ENCODE peak calls at places on chromosomes 12 and 14, in ten cellular contexts. One of them, this sample, is unnamed.

GRCh38 chr12:51820721-51821422 is 27.6 kb downstream of the FIGNL2 start:
- DNase-seq in tibial artery: no peak
- DNase-seq in HCT116: no peak
- DNase-seq in HFF-Myc: no peak
- DNase-seq in thoracic aorta: no peak
- DNase-seq in fibroblast of lung: peak
- DNase-seq in CD4-positive, alpha-beta T cell: peak
- DNase-seq in A673: peak
- DNase-seq in ovary: peak
- DNase-seq in A549: peak
- DNase-seq in this sample: peak

GRCh38 chr14:41642402-41643195 is 35.9 kb downstream of the LRFN5 start:
- DNase-seq in tibial artery: no peak
- DNase-seq in thoracic aorta: no peak
- DNase-seq in A673: peak
- DNase-seq in CD4-positive, alpha-beta T cell: no peak
- DNase-seq in A549: no peak
- DNase-seq in HFF-Myc: no peak
- DNase-seq in ovary: no peak
- DNase-seq in HCT116: no peak
- DNase-seq in fibroblast of lung: peak
- DNase-seq in this sample: no peak

GRCh38 chr12:27467641-27468040 is 21.1 kb downstream of the SMCO2 start:
- DNase-seq in thoracic aorta: no peak
- DNase-seq in A673: no peak
- DNase-seq in HCT116: no peak
- DNase-seq in A549: no peak
- DNase-seq in HFF-Myc: no peak
- DNase-seq in ovary: no peak
- DNase-seq in fibroblast of lung: no peak
- DNase-seq in tibial artery: no peak
- DNase-seq in CD4-positive, alpha-beta T cell: no peak
- DNase-seq in this sample: no peak

GRCh38 chr14:103816991-103817390 is 30.4 kb downstream of the PPP1R13B start:
- DNase-seq in HFF-Myc: no peak
- DNase-seq in A673: no peak
- DNase-seq in thoracic aorta: no peak
- DNase-seq in CD4-positive, alpha-beta T cell: no peak
- DNase-seq in ovary: no peak
- DNase-seq in fibroblast of lung: no peak
- DNase-seq in tibial artery: no peak
- DNase-seq in HCT116: no peak
- DNase-seq in A549: no peak
- DNase-seq in this sample: no peak

GRCh38 chr14:34436960-34437728 is 24.9 kb downstream of the SPTSSA start:
- DNase-seq in tibial artery: no peak
- DNase-seq in HCT116: no peak
- DNase-seq in A673: no peak
- DNase-seq in A549: no peak
- DNase-seq in HFF-Myc: no peak
- DNase-seq in thoracic aorta: no peak
- DNase-seq in ovary: no peak
- DNase-seq in CD4-positive, alpha-beta T cell: no peak
- DNase-seq in fibroblast of lung: peak
- DNase-seq in this sample: no peak

GRCh38 chr14:28867571-28867970 is 101.0 kb downstream of the FOXG1 start:
- DNase-seq in A673: no peak
- DNase-seq in A549: no peak
- DNase-seq in thoracic aorta: no peak
- DNase-seq in ovary: no peak
- DNase-seq in CD4-positive, alpha-beta T cell: no peak
- DNase-seq in tibial artery: no peak
- DNase-seq in HCT116: no peak
- DNase-seq in fibroblast of lung: peak
- DNase-seq in HFF-Myc: no peak
- DNase-seq in this sample: no peak

GRCh38 chr12:130281157-130281799 is 56.4 kb upstream of the PIWIL1 start:
- DNase-seq in A549: peak
- DNase-seq in ovary: peak
- DNase-seq in thoracic aorta: no peak
- DNase-seq in HCT116: no peak
- DNase-seq in CD4-positive, alpha-beta T cell: peak
- DNase-seq in fibroblast of lung: no peak
- DNase-seq in A673: peak
- DNase-seq in tibial artery: no peak
- DNase-seq in HFF-Myc: no peak
- DNase-seq in this sample: peak

GRCh38 chr14:101294136-101294535 is 267.2 kb upstream of the DIO3 start:
- DNase-seq in A673: no peak
- DNase-seq in thoracic aorta: no peak
- DNase-seq in fibroblast of lung: no peak
- DNase-seq in CD4-positive, alpha-beta T cell: no peak
- DNase-seq in ovary: no peak
- DNase-seq in HFF-Myc: no peak
- DNase-seq in tibial artery: no peak
- DNase-seq in HCT116: no peak
- DNase-seq in A549: no peak
- DNase-seq in this sample: no peak

GRCh38 chr12:67698711-67699603 is 50.4 kb downstream of the DYRK2 start:
- DNase-seq in HCT116: no peak
- DNase-seq in HFF-Myc: no peak
- DNase-seq in fibroblast of lung: peak
- DNase-seq in A673: no peak
- DNase-seq in A549: no peak
- DNase-seq in thoracic aorta: no peak
- DNase-seq in tibial artery: no peak
- DNase-seq in ovary: no peak
- DNase-seq in CD4-positive, alpha-beta T cell: peak
- DNase-seq in this sample: no peak

GRCh38 chr14:70018246-70018645 is 139.0 kb downstream of the SMOC1 start:
- DNase-seq in tibial artery: no peak
- DNase-seq in A673: no peak
- DNase-seq in CD4-positive, alpha-beta T cell: no peak
- DNase-seq in HFF-Myc: no peak
- DNase-seq in fibroblast of lung: no peak
- DNase-seq in HCT116: no peak
- DNase-seq in ovary: peak
- DNase-seq in A549: no peak
- DNase-seq in thoracic aorta: no peak
- DNase-seq in this sample: no peak

GRCh38 chr12:117975006-117975405 is 6.2 kb upstream of the KSR2 start:
- DNase-seq in HCT116: no peak
- DNase-seq in HFF-Myc: no peak
- DNase-seq in ovary: no peak
- DNase-seq in A673: no peak
- DNase-seq in CD4-positive, alpha-beta T cell: no peak
- DNase-seq in fibroblast of lung: no peak
- DNase-seq in tibial artery: no peak
- DNase-seq in A549: no peak
- DNase-seq in thoracic aorta: no peak
- DNase-seq in this sample: no peak

GRCh38 chr12:95182868-95183415 is 34.3 kb downstream of the FGD6 start:
- DNase-seq in A673: no peak
- DNase-seq in tibial artery: no peak
- DNase-seq in A549: peak
- DNase-seq in CD4-positive, alpha-beta T cell: no peak
- DNase-seq in ovary: no peak
- DNase-seq in fibroblast of lung: peak
- DNase-seq in HCT116: peak
- DNase-seq in HFF-Myc: no peak
- DNase-seq in thoracic aorta: no peak
- DNase-seq in this sample: no peak

GRCh38 chr14:77246784-77247183 is 24.2 kb downstream of the NGB start:
- DNase-seq in HFF-Myc: no peak
- DNase-seq in A673: no peak
- DNase-seq in HCT116: no peak
- DNase-seq in CD4-positive, alpha-beta T cell: no peak
- DNase-seq in ovary: no peak
- DNase-seq in A549: no peak
- DNase-seq in fibroblast of lung: no peak
- DNase-seq in tibial artery: no peak
- DNase-seq in thoracic aorta: no peak
- DNase-seq in this sample: no peak

GRCh38 chr14:100979780-100980179 is 76.3 kb upstream of the RTL1 start:
- DNase-seq in A549: peak
- DNase-seq in ovary: no peak
- DNase-seq in CD4-positive, alpha-beta T cell: no peak
- DNase-seq in A673: no peak
- DNase-seq in thoracic aorta: no peak
- DNase-seq in HFF-Myc: no peak
- DNase-seq in tibial artery: no peak
- DNase-seq in fibroblast of lung: peak
- DNase-seq in HCT116: no peak
- DNase-seq in this sample: no peak

GRCh38 chr12:10736460-10736859 is 13.3 kb upstream of the YBX3 start:
- DNase-seq in CD4-positive, alpha-beta T cell: no peak
- DNase-seq in fibroblast of lung: no peak
- DNase-seq in A549: no peak
- DNase-seq in ovary: no peak
- DNase-seq in A673: no peak
- DNase-seq in HCT116: no peak
- DNase-seq in tibial artery: no peak
- DNase-seq in HFF-Myc: no peak
- DNase-seq in thoracic aorta: no peak
- DNase-seq in this sample: no peak

GRCh38 chr12:119312904-119313303 is 21.6 kb upstream of the CCDC60 start:
- DNase-seq in HCT116: no peak
- DNase-seq in ovary: no peak
- DNase-seq in tibial artery: no peak
- DNase-seq in A549: no peak
- DNase-seq in A673: no peak
- DNase-seq in CD4-positive, alpha-beta T cell: no peak
- DNase-seq in fibroblast of lung: no peak
- DNase-seq in thoracic aorta: no peak
- DNase-seq in HFF-Myc: no peak
- DNase-seq in this sample: no peak

GRCh38 chr12:29238822-29239291 is 89.8 kb downstream of the FAR2 start:
- DNase-seq in fibroblast of lung: peak
- DNase-seq in tibial artery: no peak
- DNase-seq in HCT116: no peak
- DNase-seq in HFF-Myc: no peak
- DNase-seq in A673: no peak
- DNase-seq in A549: no peak
- DNase-seq in CD4-positive, alpha-beta T cell: no peak
- DNase-seq in thoracic aorta: no peak
- DNase-seq in ovary: no peak
- DNase-seq in this sample: no peak

GRCh38 chr12:85484387-85484786 is 204.4 kb downstream of the ALX1 start:
- DNase-seq in HFF-Myc: no peak
- DNase-seq in fibroblast of lung: no peak
- DNase-seq in tibial artery: no peak
- DNase-seq in ovary: no peak
- DNase-seq in A673: no peak
- DNase-seq in HCT116: no peak
- DNase-seq in CD4-positive, alpha-beta T cell: no peak
- DNase-seq in A549: no peak
- DNase-seq in thoracic aorta: no peak
- DNase-seq in this sample: no peak

GRCh38 chr12:53755451-53756290 is 3.9 kb upstream of the CISTR start:
- DNase-seq in fibroblast of lung: no peak
- DNase-seq in tibial artery: no peak
- DNase-seq in HFF-Myc: no peak
- DNase-seq in CD4-positive, alpha-beta T cell: no peak
- DNase-seq in HCT116: no peak
- DNase-seq in ovary: no peak
- DNase-seq in A673: no peak
- DNase-seq in A549: peak
- DNase-seq in thoracic aorta: no peak
- DNase-seq in this sample: no peak
- TF ChIP-seq CTCF in fibroblast of lung: no peak
- TF ChIP-seq CTCF in tibial artery: no peak
- TF ChIP-seq CTCF in HFF-Myc: no peak
- TF ChIP-seq CTCF in CD4-positive, alpha-beta T cell: no peak
- TF ChIP-seq CTCF in HCT116: peak
- TF ChIP-seq CTCF in ovary: no peak
- TF ChIP-seq CTCF in A673: peak
- TF ChIP-seq CTCF in A549: no peak
- TF ChIP-seq CTCF in thoracic aorta: no peak
- TF ChIP-seq CTCF in this sample: no peak

DNA sequence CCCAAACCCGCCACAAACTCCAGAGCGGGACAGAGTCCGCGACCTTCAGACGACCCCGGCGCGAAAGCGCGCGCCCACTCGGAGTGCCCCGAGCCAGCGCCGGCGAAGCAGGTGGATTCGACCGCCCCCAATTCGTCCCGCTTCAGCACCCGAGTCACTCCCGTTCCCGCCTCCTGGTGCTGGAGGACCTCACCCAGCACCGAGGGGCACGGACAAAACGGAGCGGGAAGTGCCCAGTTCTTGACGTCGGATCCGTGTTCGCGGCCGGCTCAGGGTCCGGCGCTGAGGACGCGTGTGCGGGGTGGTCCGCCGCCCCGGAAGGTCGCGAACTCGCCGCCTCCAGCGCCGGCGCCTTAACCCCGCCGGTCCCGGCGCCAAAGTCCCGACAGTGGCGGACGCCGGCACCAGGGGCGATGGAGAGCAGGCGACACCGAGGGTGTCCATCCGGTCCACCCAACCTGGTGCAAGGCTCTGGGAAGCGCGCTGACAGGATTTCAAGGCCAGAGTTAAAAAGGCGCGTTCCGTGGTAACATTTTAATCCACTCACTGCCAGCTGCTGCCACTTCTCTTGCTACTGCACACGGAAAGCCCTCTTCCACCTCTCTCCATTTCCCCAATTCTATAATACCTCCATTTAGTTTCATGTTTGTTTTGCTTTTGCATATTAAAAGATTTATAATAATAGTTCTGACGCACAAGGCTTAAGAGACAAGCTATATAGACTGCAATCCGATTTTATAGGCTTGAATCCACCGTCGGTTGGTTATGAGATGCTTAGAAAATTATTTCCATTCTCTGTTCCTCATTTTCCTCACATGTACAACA is 240.0 kb upstream of the CPNE8 start:
- DNase-seq in thoracic aorta: no peak
- DNase-seq in A673: peak
- DNase-seq in CD4-positive, alpha-beta T cell: no peak
- DNase-seq in ovary: peak
- DNase-seq in tibial artery: no peak
- DNase-seq in A549: peak
- DNase-seq in HFF-Myc: no peak
- DNase-seq in fibroblast of lung: peak
- DNase-seq in HCT116: no peak
- DNase-seq in this sample: no peak
- TF ChIP-seq CTCF in thoracic aorta: no peak
- TF ChIP-seq CTCF in A673: peak
- TF ChIP-seq CTCF in CD4-positive, alpha-beta T cell: no peak
- TF ChIP-seq CTCF in ovary: no peak
- TF ChIP-seq CTCF in tibial artery: peak
- TF ChIP-seq CTCF in A549: peak
- TF ChIP-seq CTCF in HFF-Myc: peak
- TF ChIP-seq CTCF in fibroblast of lung: no peak
- TF ChIP-seq CTCF in HCT116: peak
- TF ChIP-seq CTCF in this sample: peak

GRCh38 chr14:92702441-92702918 is 45.9 kb downstream of the LGMN start:
- DNase-seq in A549: no peak
- DNase-seq in CD4-positive, alpha-beta T cell: no peak
- DNase-seq in tibial artery: no peak
- DNase-seq in thoracic aorta: no peak
- DNase-seq in HCT116: no peak
- DNase-seq in A673: no peak
- DNase-seq in HFF-Myc: no peak
- DNase-seq in ovary: no peak
- DNase-seq in fibroblast of lung: no peak
- DNase-seq in this sample: no peak
- TF ChIP-seq CTCF in A549: no peak
- TF ChIP-seq CTCF in CD4-positive, alpha-beta T cell: no peak
- TF ChIP-seq CTCF in tibial artery: no peak
- TF ChIP-seq CTCF in thoracic aorta: no peak
- TF ChIP-seq CTCF in HCT116: no peak
- TF ChIP-seq CTCF in A673: no peak
- TF ChIP-seq CTCF in HFF-Myc: no peak
- TF ChIP-seq CTCF in ovary: no peak
- TF ChIP-seq CTCF in fibroblast of lung: no peak
- TF ChIP-seq CTCF in this sample: no peak

GRCh38 chr12:57563358-57563757 is 13.5 kb downstream of the KIF5A start:
- DNase-seq in HCT116: no peak
- DNase-seq in ovary: no peak
- DNase-seq in fibroblast of lung: no peak
- DNase-seq in thoracic aorta: no peak
- DNase-seq in A673: no peak
- DNase-seq in tibial artery: no peak
- DNase-seq in CD4-positive, alpha-beta T cell: no peak
- DNase-seq in A549: no peak
- DNase-seq in HFF-Myc: no peak
- DNase-seq in this sample: no peak
- TF ChIP-seq CTCF in HCT116: no peak
- TF ChIP-seq CTCF in ovary: no peak
- TF ChIP-seq CTCF in fibroblast of lung: no peak
- TF ChIP-seq CTCF in thoracic aorta: no peak
- TF ChIP-seq CTCF in A673: no peak
- TF ChIP-seq CTCF in tibial artery: no peak
- TF ChIP-seq CTCF in CD4-positive, alpha-beta T cell: no peak
- TF ChIP-seq CTCF in A549: no peak
- TF ChIP-seq CTCF in HFF-Myc: no peak
- TF ChIP-seq CTCF in this sample: no peak

This sample was measured in D721Med.